ENCODE peak calls at places on chromosomes 6 and 20, in four cellular contexts. Z is NT2/D1, U is endodermal cell, R is endothelial cell of umbilical vein. P is an unnamed sample.

GRCh38 chr20:63461364-63461763 is 11.1 kb downstream of the KCNQ2 start:
- DNase-seq in R (no peak), U (peak; percentile 86), Z (no peak), P (peak; percentile 64)

GRCh38 chr6:4906293-4906941 is 97.4 kb downstream of the RPP40 start:
- DNase-seq in Z (no peak), R (peak; percentile 12), U (no peak), P (no peak)

GRCh38 chr20:63563186-63563935 is 9.4 kb downstream of the FNDC11 start:
- DNase-seq in U (no peak), R (no peak), Z (no peak), P (no peak)

GRCh38 chr6:47195251-47195650 is 114.5 kb downstream of the TNFRSF21 start:
- DNase-seq in R (peak; percentile 55), Z (no peak), U (no peak), P (no peak)

GRCh38 chr6:155162682-155163081 is 101.1 kb upstream of the CLDN20 start:
- DNase-seq in R (peak; percentile 18), Z (no peak), U (no peak), P (no peak)

GRCh38 chr6:157685596-157686280 is 137.3 kb upstream of the SNX9 start:
- DNase-seq in U (no peak), Z (no peak), R (no peak), P (no peak)

GRCh38 chr20:36098364-36098763 is 56.2 kb upstream of the EPB41L1 start:
- DNase-seq in Z (no peak), R (peak; percentile 83), U (no peak), P (no peak)

GRCh38 chr6:34508425-34508824 is 42.5 kb downstream of the PACSIN1 start:
- DNase-seq in R (no peak), Z (no peak), U (no peak), P (no peak)

GRCh38 chr20:47568019-47568418 is 66.3 kb downstream of the NCOA3 start:
- DNase-seq in U (no peak), R (peak; percentile 93), Z (no peak), P (no peak)

GRCh38 chr6:108200631-108201030 is 34.8 kb downstream of the NR2E1 start:
- DNase-seq in R (no peak), Z (no peak), U (no peak), P (no peak)

GRCh38 chr6:20400476-20401402 is 940 bp upstream of the E2F3 start:
- DNase-seq in U (no peak), Z (no peak), R (peak; percentile 67), P (peak; percentile 78)

GRCh38 chr6:17393335-17394191 is at the start of gene CAP2:
- DNase-seq in U (peak; percentile 93), Z (peak; percentile 60), R (peak; percentile 48), P (peak; percentile 88)

DNA sequence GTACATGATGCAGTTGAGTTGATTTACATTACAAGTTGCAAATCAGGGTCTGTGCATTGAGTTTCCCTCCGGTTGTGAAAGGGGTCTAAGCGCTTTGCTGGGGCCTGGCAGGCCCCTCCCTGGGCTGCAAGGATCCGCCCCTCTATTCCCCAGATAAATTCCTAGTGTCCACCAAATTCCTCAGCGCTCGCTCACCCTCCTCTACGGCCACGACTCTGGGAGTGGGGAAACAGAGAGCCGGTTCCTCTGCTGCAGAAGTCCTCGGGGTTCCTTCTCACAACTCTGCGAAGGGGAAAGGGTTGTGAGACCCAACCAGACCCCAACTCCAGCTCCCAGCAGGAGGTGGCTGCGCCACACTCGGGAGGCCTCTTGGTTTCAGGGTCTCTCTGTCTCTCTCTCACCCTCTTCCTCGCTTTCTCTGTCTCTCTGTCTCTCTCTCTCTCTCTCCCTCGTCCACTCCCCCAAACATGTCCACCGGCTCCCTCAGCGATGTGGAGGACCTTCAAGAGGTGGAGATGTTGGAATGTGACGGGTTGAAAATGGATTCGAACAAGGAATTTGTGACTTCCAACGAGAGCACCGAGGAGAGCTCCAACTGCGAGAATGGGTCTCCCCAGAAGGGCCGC is at the start of gene TCF21:
- DNase-seq in R (no peak), U (peak; percentile 84), Z (no peak), P (no peak)
- H3K4me3 ChIP-seq in R (no peak within 1 kb of the TSS), U (peak within 1 kb of the TSS; percentile 71), Z (peak within 1 kb of the TSS; percentile 67), P (no peak within 1 kb of the TSS)

GRCh38 chr20:43937586-43937985 is 22.9 kb downstream of the TOX2 start:
- DNase-seq in Z (no peak), U (no peak), R (no peak), P (no peak)
- H3K4me1 ChIP-seq in Z (no peaks in the 10 kb centered on the region), U (peaks cover 4% of the 10 kb centered on the region), R (peaks cover 38% of the 10 kb centered on the region), P (no peaks in the 10 kb centered on the region)

GRCh38 chr6:3267162-3267561 is 8.4 kb downstream of the PSMG4 start:
- DNase-seq in R (no peak), Z (no peak), U (no peak), P (no peak)
- H3K36me3 ChIP-seq in R (peaks cover 30% of the 10 kb centered on the region), Z (peaks cover 81% of the 10 kb centered on the region), U (peaks cover 8% of the 10 kb centered on the region), P (peaks cover 71% of the 10 kb centered on the region)

GRCh38 chr6:11778648-11779307 is at the start of gene ADTRP:
- DNase-seq in R (no peak), Z (no peak), U (no peak), P (no peak)
- H3K4me3 ChIP-seq in R (no peak within 1 kb of the TSS), Z (no peak within 1 kb of the TSS), U (no peak within 1 kb of the TSS), P (no peak within 1 kb of the TSS)

GRCh38 chr6:25174678-25175077 is 104.5 kb upstream of the CARMIL1 start:
- DNase-seq in R (no peak), Z (no peak), U (no peak), P (no peak)
- H3K4me1 ChIP-seq in R (peaks cover 41% of the 10 kb centered on the region), Z (no peaks in the 10 kb centered on the region), U (no peaks in the 10 kb centered on the region), P (no peaks in the 10 kb centered on the region)

GRCh38 chr6:111002350-111002749 is 20.5 kb downstream of the RPF2 start:
- DNase-seq in U (no peak), Z (no peak), R (no peak), P (no peak)
- H3K36me3 ChIP-seq in U (peaks cover 68% of the 10 kb centered on the region), Z (peaks cover 63% of the 10 kb centered on the region), R (peaks cover 11% of the 10 kb centered on the region), P (peaks cover 90% of the 10 kb centered on the region)

GRCh38 chr6:10643214-10643641 is 51.2 kb downstream of the C6orf52 start:
- DNase-seq in R (no peak), U (no peak), Z (no peak), P (no peak)
- H3K4me3 ChIP-seq in R (no peak overlapping the region), U (no peak overlapping the region), Z (no peak overlapping the region), P (no peak overlapping the region)